ENCODE peak calls at places on chromosomes 1 and 21, in four cellular contexts. One of them, this sample, is unnamed.

GRCh38 chr1:43576521-43576920 is 45.8 kb downstream of the PTPRF start:
- DNase-seq in choroid plexus epithelial cell: no peak
- DNase-seq in PC-3: no peak
- DNase-seq in astrocyte of the spinal cord: no peak
- DNase-seq in this sample: no peak

GRCh38 chr1:118945460-118945859 is 42.7 kb downstream of the TBX15 start:
- DNase-seq in choroid plexus epithelial cell: peak; percentile 40
- DNase-seq in PC-3: peak; percentile 58
- DNase-seq in astrocyte of the spinal cord: peak; percentile 15
- DNase-seq in this sample: no peak

GRCh38 chr1:113109908-113110554 is 37.0 kb downstream of the LRIG2 start:
- DNase-seq in astrocyte of the spinal cord: peak; percentile 93
- DNase-seq in choroid plexus epithelial cell: peak; percentile 97
- DNase-seq in PC-3: peak; percentile 81
- DNase-seq in this sample: no peak

GRCh38 chr1:227898502-227899140 is 49.1 kb downstream of the WNT9A start:
- DNase-seq in astrocyte of the spinal cord: no peak
- DNase-seq in PC-3: no peak
- DNase-seq in choroid plexus epithelial cell: no peak
- DNase-seq in this sample: no peak

GRCh38 chr1:31064685-31065309 is 720 bp downstream of the PUM1 start:
- DNase-seq in PC-3: peak; percentile 13
- DNase-seq in astrocyte of the spinal cord: peak; percentile 31
- DNase-seq in choroid plexus epithelial cell: peak; percentile 38
- DNase-seq in this sample: peak; percentile 30

GRCh38 chr21:42063578-42064521 is 7.3 kb upstream of the UMODL1 start:
- DNase-seq in PC-3: peak; percentile 56
- DNase-seq in choroid plexus epithelial cell: no peak
- DNase-seq in astrocyte of the spinal cord: no peak
- DNase-seq in this sample: peak; percentile 62

GRCh38 chr1:204923626-204924012 is 53.0 kb downstream of the NFASC start:
- DNase-seq in astrocyte of the spinal cord: no peak
- DNase-seq in PC-3: no peak
- DNase-seq in choroid plexus epithelial cell: no peak
- DNase-seq in this sample: no peak

GRCh38 chr21:39048574-39048973 is 134.7 kb downstream of the PSMG1 start:
- DNase-seq in astrocyte of the spinal cord: peak; percentile 53
- DNase-seq in choroid plexus epithelial cell: peak; percentile 39
- DNase-seq in PC-3: peak; percentile 75
- DNase-seq in this sample: no peak

GRCh38 chr1:172090511-172090817 is 249.2 kb downstream of the DNM3 start:
- DNase-seq in astrocyte of the spinal cord: no peak
- DNase-seq in choroid plexus epithelial cell: no peak
- DNase-seq in PC-3: no peak
- DNase-seq in this sample: no peak

GRCh38 chr1:80250573-80251168 is 1244.1 kb upstream of the ADGRL4 start:
- DNase-seq in PC-3: peak; percentile 83
- DNase-seq in astrocyte of the spinal cord: no peak
- DNase-seq in choroid plexus epithelial cell: no peak
- DNase-seq in this sample: no peak

GRCh38 chr1:99018313-99018712 is 13.7 kb upstream of the PLPPR5 start:
- DNase-seq in PC-3: peak; percentile 13
- DNase-seq in choroid plexus epithelial cell: no peak
- DNase-seq in astrocyte of the spinal cord: no peak
- DNase-seq in this sample: no peak

GRCh38 chr1:64019818-64020217 is 183.6 kb upstream of the UBE2U start:
- DNase-seq in astrocyte of the spinal cord: peak; percentile 58
- DNase-seq in choroid plexus epithelial cell: peak; percentile 86
- DNase-seq in PC-3: no peak
- DNase-seq in this sample: peak; percentile 12

GRCh38 chr1:53541263-53541625 is 82.0 kb downstream of the DMRTB1 start:
- DNase-seq in astrocyte of the spinal cord: no peak
- DNase-seq in PC-3: no peak
- DNase-seq in choroid plexus epithelial cell: no peak
- DNase-seq in this sample: no peak

GRCh38 chr1:162253790-162254189 is 122.9 kb downstream of the SPATA46 start:
- DNase-seq in choroid plexus epithelial cell: no peak
- DNase-seq in PC-3: no peak
- DNase-seq in astrocyte of the spinal cord: no peak
- DNase-seq in this sample: no peak

GRCh38 chr21:31987696-31988095 is 114.9 kb downstream of the HUNK start:
- DNase-seq in astrocyte of the spinal cord: no peak
- DNase-seq in choroid plexus epithelial cell: no peak
- DNase-seq in PC-3: no peak
- DNase-seq in this sample: no peak

GRCh38 chr1:31760422-31760900 is 3.7 kb downstream of the ADGRB2 start:
- DNase-seq in choroid plexus epithelial cell: no peak
- DNase-seq in astrocyte of the spinal cord: no peak
- DNase-seq in PC-3: peak; percentile 61
- DNase-seq in this sample: no peak

GRCh38 chr1:211684331-211684730 is 8.9 kb upstream of the NEK2 start:
- DNase-seq in astrocyte of the spinal cord: no peak
- DNase-seq in PC-3: no peak
- DNase-seq in choroid plexus epithelial cell: no peak
- DNase-seq in this sample: no peak

GRCh38 chr1:19974822-19975416 is 4.5 kb downstream of the PLA2G2A start:
- DNase-seq in astrocyte of the spinal cord: peak; percentile 62
- DNase-seq in PC-3: peak; percentile 83
- DNase-seq in choroid plexus epithelial cell: peak; percentile 77
- DNase-seq in this sample: peak; percentile 37

GRCh38 chr1:38648417-38648816 is 211.2 kb downstream of the RRAGC start:
- DNase-seq in PC-3: no peak
- DNase-seq in choroid plexus epithelial cell: no peak
- DNase-seq in astrocyte of the spinal cord: no peak
- DNase-seq in this sample: no peak

GRCh38 chr1:18811733-18812132 is 47.7 kb downstream of the TAS1R2 start:
- DNase-seq in astrocyte of the spinal cord: no peak
- DNase-seq in choroid plexus epithelial cell: no peak
- DNase-seq in PC-3: no peak
- DNase-seq in this sample: no peak

GRCh38 chr1:163170975-163171676 is 31.6 kb downstream of the RGS5 start:
- DNase-seq in PC-3: peak; percentile 64
- DNase-seq in astrocyte of the spinal cord: peak; percentile 76
- DNase-seq in choroid plexus epithelial cell: peak; percentile 75
- DNase-seq in this sample: no peak

GRCh38 chr1:186985889-186986491 is 157.2 kb downstream of the PLA2G4A start:
- DNase-seq in PC-3: peak; percentile 73
- DNase-seq in astrocyte of the spinal cord: peak; percentile 69
- DNase-seq in choroid plexus epithelial cell: peak; percentile 87
- DNase-seq in this sample: peak; percentile 38

GRCh38 chr1:169809370-169810095 is 14.8 kb upstream of the METTL18 start:
- DNase-seq in astrocyte of the spinal cord: peak; percentile 57
- DNase-seq in PC-3: peak; percentile 74
- DNase-seq in choroid plexus epithelial cell: peak; percentile 69
- DNase-seq in this sample: peak; percentile 42

GRCh38 chr1:155000725-155001437 is 1.7 kb upstream of the ZBTB7B start:
- DNase-seq in astrocyte of the spinal cord: peak; percentile 93
- DNase-seq in PC-3: peak; percentile 98
- DNase-seq in choroid plexus epithelial cell: peak; percentile 88
- DNase-seq in this sample: peak; percentile 83

GRCh38 chr1:155001438-155001687 is 1.2 kb upstream of the ZBTB7B start:
- DNase-seq in choroid plexus epithelial cell: no peak
- DNase-seq in PC-3: no peak
- DNase-seq in astrocyte of the spinal cord: no peak
- DNase-seq in this sample: no peak

GRCh38 chr1:155003227-155003765 is 694 bp downstream of the ZBTB7B start:
- DNase-seq in astrocyte of the spinal cord: no peak
- DNase-seq in choroid plexus epithelial cell: peak; percentile 28
- DNase-seq in PC-3: peak; percentile 47
- DNase-seq in this sample: no peak

GRCh38 chr1:155002479-155003226 is at the start of gene ZBTB7B:
- DNase-seq in choroid plexus epithelial cell: peak; percentile 21
- DNase-seq in PC-3: peak; percentile 30
- DNase-seq in astrocyte of the spinal cord: peak; percentile 47
- DNase-seq in this sample: peak; percentile 74

DNA sequence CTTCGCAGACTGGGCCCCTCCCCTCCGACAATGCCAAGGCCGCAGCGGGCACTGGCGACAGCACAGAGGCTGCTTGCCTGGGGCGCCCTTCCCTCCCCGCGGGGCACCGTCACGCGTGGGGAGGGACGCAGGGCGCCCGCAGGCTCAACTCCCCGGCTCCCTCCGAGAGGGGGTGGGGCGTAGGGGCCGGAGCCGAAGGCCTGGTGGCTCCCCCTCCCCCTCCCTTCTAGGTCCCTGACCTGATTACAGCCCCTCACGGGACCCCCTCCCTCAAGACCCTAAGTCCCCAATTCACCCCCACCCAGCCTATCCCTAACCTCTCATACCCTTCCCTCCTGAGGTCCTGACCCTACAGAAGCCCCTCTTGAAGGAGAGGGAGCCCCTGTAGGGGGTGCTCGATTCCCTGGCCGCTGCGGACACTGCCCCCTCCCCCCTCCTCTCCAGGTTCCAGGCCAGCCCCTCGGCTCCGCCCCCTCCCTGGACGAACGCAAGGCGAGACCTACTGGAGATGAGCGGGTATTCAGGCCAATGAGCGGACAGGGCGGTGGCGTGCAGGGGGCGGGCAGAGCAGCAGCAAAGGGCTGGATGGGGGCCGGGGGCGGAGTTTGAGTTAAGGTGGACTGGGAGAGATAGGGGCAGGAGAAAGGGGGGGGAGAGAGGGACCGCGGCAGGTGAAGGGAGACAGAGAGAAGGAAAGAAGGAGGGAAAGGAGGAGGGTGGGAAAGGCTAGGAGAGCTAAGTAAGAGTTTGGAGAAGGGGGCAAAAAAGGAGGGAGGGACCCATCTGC is 721 bp upstream of the ZBTB7B start:
- DNase-seq in choroid plexus epithelial cell: peak; percentile 99
- DNase-seq in astrocyte of the spinal cord: peak; percentile 99
- DNase-seq in PC-3: peak; percentile 99
- DNase-seq in this sample: peak; percentile 99
- TF ChIP-seq CTCF in choroid plexus epithelial cell: peak; percentile 69
- TF ChIP-seq CTCF in astrocyte of the spinal cord: peak; percentile 66
- TF ChIP-seq CTCF in PC-3: peak; percentile 81
- TF ChIP-seq CTCF in this sample: peak; percentile 45

GRCh38 chr1:33500547-33500946 is 28.1 kb downstream of the ZSCAN20 start:
- DNase-seq in choroid plexus epithelial cell: no peak
- DNase-seq in PC-3: no peak
- DNase-seq in astrocyte of the spinal cord: no peak
- DNase-seq in this sample: no peak
- TF ChIP-seq CTCF in choroid plexus epithelial cell: peak; percentile 33
- TF ChIP-seq CTCF in PC-3: peak; percentile 57
- TF ChIP-seq CTCF in astrocyte of the spinal cord: peak; percentile 30
- TF ChIP-seq CTCF in this sample: no peak

GRCh38 chr1:35454175-35454574 is 103.0 kb downstream of the KIAA0319L start:
- DNase-seq in astrocyte of the spinal cord: no peak
- DNase-seq in PC-3: no peak
- DNase-seq in choroid plexus epithelial cell: peak; percentile 26
- DNase-seq in this sample: no peak

GRCh38 chr1:35448344-35448801 is 108.8 kb downstream of the KIAA0319L start:
- DNase-seq in astrocyte of the spinal cord: peak; percentile 91
- DNase-seq in PC-3: peak; percentile 82
- DNase-seq in choroid plexus epithelial cell: peak; percentile 96
- DNase-seq in this sample: no peak

GRCh38 chr1:35452086-35452485 is 105.1 kb downstream of the KIAA0319L start:
- DNase-seq in PC-3: no peak
- DNase-seq in astrocyte of the spinal cord: peak; percentile 38
- DNase-seq in choroid plexus epithelial cell: peak; percentile 83
- DNase-seq in this sample: no peak

GRCh38 chr1:35449334-35450008 is 107.7 kb downstream of the KIAA0319L start:
- DNase-seq in choroid plexus epithelial cell: peak; percentile 96
- DNase-seq in astrocyte of the spinal cord: peak; percentile 89
- DNase-seq in PC-3: peak; percentile 88
- DNase-seq in this sample: no peak

GRCh38 chr1:35451125-35451528 is 106.1 kb downstream of the KIAA0319L start:
- DNase-seq in astrocyte of the spinal cord: peak; percentile 76
- DNase-seq in PC-3: peak; percentile 83
- DNase-seq in choroid plexus epithelial cell: peak; percentile 90
- DNase-seq in this sample: peak; percentile 70
- TF ChIP-seq CTCF in astrocyte of the spinal cord: peak; percentile 90
- TF ChIP-seq CTCF in PC-3: peak; percentile 92
- TF ChIP-seq CTCF in choroid plexus epithelial cell: peak; percentile 91
- TF ChIP-seq CTCF in this sample: peak; percentile 92

DNA sequence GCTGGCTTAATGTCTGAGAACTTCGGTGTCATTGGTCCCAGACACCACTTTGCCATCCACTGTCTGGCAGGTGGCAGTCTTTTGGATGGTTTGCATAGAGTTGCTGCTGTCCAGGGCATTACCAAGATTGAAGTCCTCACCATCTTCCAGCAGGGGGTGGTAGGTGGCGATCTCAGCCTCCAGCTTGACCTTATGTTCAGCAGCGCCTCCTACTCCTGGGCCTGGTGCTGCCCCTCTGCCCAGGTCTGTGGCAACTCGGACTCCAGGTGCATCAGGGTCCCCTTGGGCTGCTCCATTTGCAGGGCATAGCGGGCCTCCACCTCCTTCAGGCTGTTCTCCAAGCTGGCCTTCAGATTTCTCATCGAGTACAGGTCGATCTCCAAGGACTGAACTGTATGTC is 573.3 kb upstream of the NCAM2 start:
- DNase-seq in astrocyte of the spinal cord: no peak
- DNase-seq in PC-3: no peak
- DNase-seq in choroid plexus epithelial cell: no peak
- DNase-seq in this sample: no peak
- TF ChIP-seq CTCF in astrocyte of the spinal cord: no peak
- TF ChIP-seq CTCF in PC-3: no peak
- TF ChIP-seq CTCF in choroid plexus epithelial cell: no peak
- TF ChIP-seq CTCF in this sample: no peak

GRCh38 chr1:160874935-160875334 is 10.0 kb downstream of the ITLN1 start:
- DNase-seq in choroid plexus epithelial cell: peak; percentile 4
- DNase-seq in astrocyte of the spinal cord: no peak
- DNase-seq in PC-3: peak; percentile 58
- DNase-seq in this sample: no peak

GRCh38 chr1:160879056-160879455 is 5.9 kb downstream of the ITLN1 start:
- DNase-seq in astrocyte of the spinal cord: no peak
- DNase-seq in choroid plexus epithelial cell: no peak
- DNase-seq in PC-3: peak; percentile 10
- DNase-seq in this sample: no peak

GRCh38 chr1:160876311-160876710 is 8.7 kb downstream of the ITLN1 start:
- DNase-seq in astrocyte of the spinal cord: no peak
- DNase-seq in choroid plexus epithelial cell: no peak
- DNase-seq in PC-3: no peak
- DNase-seq in this sample: no peak

GRCh38 chr1:160877221-160877620 is 7.8 kb downstream of the ITLN1 start:
- DNase-seq in choroid plexus epithelial cell: no peak
- DNase-seq in PC-3: no peak
- DNase-seq in astrocyte of the spinal cord: no peak
- DNase-seq in this sample: peak; percentile 42
- TF ChIP-seq CTCF in choroid plexus epithelial cell: no peak
- TF ChIP-seq CTCF in PC-3: peak; percentile 44
- TF ChIP-seq CTCF in astrocyte of the spinal cord: no peak
- TF ChIP-seq CTCF in this sample: peak; percentile 15

GRCh38 chr1:89615676-89616598 is 17.0 kb upstream of the LRRC8C start:
- DNase-seq in astrocyte of the spinal cord: no peak
- DNase-seq in PC-3: peak; percentile 37
- DNase-seq in choroid plexus epithelial cell: no peak
- DNase-seq in this sample: no peak
- TF ChIP-seq CTCF in astrocyte of the spinal cord: peak; percentile 42
- TF ChIP-seq CTCF in PC-3: peak; percentile 70
- TF ChIP-seq CTCF in choroid plexus epithelial cell: peak; percentile 49
- TF ChIP-seq CTCF in this sample: peak; percentile 15

This sample was measured in GM10248.